ENCODE peak calls at places on chromosome 2, in four cellular contexts. One of them, this sample, is unnamed.

GRCh38 chr2:174021056-174021656 is 56.0 kb upstream of the SP3 start:
- DNase-seq in epithelial cell of proximal tubule: no peak
- DNase-seq in WERI-Rb-1: no peak
- DNase-seq in AG10803: no peak
- DNase-seq in this sample: no peak

GRCh38 chr2:120441744-120442471 is 96.0 kb downstream of the INHBB start:
- DNase-seq in epithelial cell of proximal tubule: no peak
- DNase-seq in WERI-Rb-1: no peak
- DNase-seq in AG10803: peak
- DNase-seq in this sample: no peak

GRCh38 chr2:75021672-75022071 is 63.2 kb downstream of the POLE4 start:
- DNase-seq in epithelial cell of proximal tubule: peak
- DNase-seq in WERI-Rb-1: no peak
- DNase-seq in AG10803: peak
- DNase-seq in this sample: no peak

GRCh38 chr2:237629739-237630138 is 2.4 kb downstream of the LRRFIP1 start:
- DNase-seq in epithelial cell of proximal tubule: no peak
- DNase-seq in WERI-Rb-1: no peak
- DNase-seq in AG10803: peak
- DNase-seq in this sample: no peak

GRCh38 chr2:37005118-37005868 is 39.0 kb upstream of the STRN start:
- DNase-seq in epithelial cell of proximal tubule: no peak
- DNase-seq in WERI-Rb-1: peak
- DNase-seq in AG10803: peak
- DNase-seq in this sample: no peak

GRCh38 chr2:130864830-130865229 is 28.1 kb downstream of the ARHGEF4 start:
- DNase-seq in epithelial cell of proximal tubule: no peak
- DNase-seq in WERI-Rb-1: no peak
- DNase-seq in AG10803: peak
- DNase-seq in this sample: peak

GRCh38 chr2:237743561-237744269 is 54.9 kb upstream of the RBM44 start:
- DNase-seq in epithelial cell of proximal tubule: no peak
- DNase-seq in WERI-Rb-1: no peak
- DNase-seq in AG10803: peak
- DNase-seq in this sample: no peak

GRCh38 chr2:213016984-213017351 is 134.4 kb downstream of the IKZF2 start:
- DNase-seq in epithelial cell of proximal tubule: no peak
- DNase-seq in WERI-Rb-1: no peak
- DNase-seq in AG10803: peak
- DNase-seq in this sample: no peak

GRCh38 chr2:38583994-38584393 is 18.7 kb downstream of the HNRNPLL start:
- DNase-seq in epithelial cell of proximal tubule: no peak
- DNase-seq in WERI-Rb-1: no peak
- DNase-seq in AG10803: no peak
- DNase-seq in this sample: no peak

GRCh38 chr2:68936462-68936861 is 16.2 kb downstream of the GKN2 start:
- DNase-seq in epithelial cell of proximal tubule: no peak
- DNase-seq in WERI-Rb-1: no peak
- DNase-seq in AG10803: peak
- DNase-seq in this sample: peak

GRCh38 chr2:169112841-169113240 is 43.5 kb downstream of the DHRS9 start:
- DNase-seq in epithelial cell of proximal tubule: no peak
- DNase-seq in WERI-Rb-1: no peak
- DNase-seq in AG10803: no peak
- DNase-seq in this sample: no peak

GRCh38 chr2:193518061-193518817 is 1323.5 kb upstream of the TMEFF2 start:
- DNase-seq in epithelial cell of proximal tubule: peak
- DNase-seq in WERI-Rb-1: no peak
- DNase-seq in AG10803: peak
- DNase-seq in this sample: no peak

GRCh38 chr2:3340144-3340543 is 37.5 kb downstream of the EIPR1 start:
- DNase-seq in epithelial cell of proximal tubule: no peak
- DNase-seq in WERI-Rb-1: no peak
- DNase-seq in AG10803: no peak
- DNase-seq in this sample: no peak

GRCh38 chr2:85399183-85399455 is 11.0 kb downstream of the CAPG start:
- DNase-seq in epithelial cell of proximal tubule: no peak
- DNase-seq in WERI-Rb-1: no peak
- DNase-seq in AG10803: no peak
- DNase-seq in this sample: no peak

GRCh38 chr2:84942964-84943421 is 28.0 kb upstream of the KCMF1 start:
- DNase-seq in epithelial cell of proximal tubule: no peak
- DNase-seq in WERI-Rb-1: no peak
- DNase-seq in AG10803: peak
- DNase-seq in this sample: no peak

GRCh38 chr2:145012214-145012670 is 492.3 kb upstream of the ZEB2 start:
- DNase-seq in epithelial cell of proximal tubule: no peak
- DNase-seq in WERI-Rb-1: no peak
- DNase-seq in AG10803: no peak
- DNase-seq in this sample: no peak

GRCh38 chr2:215773728-215774127 is 239.6 kb downstream of the MREG start:
- DNase-seq in epithelial cell of proximal tubule: no peak
- DNase-seq in WERI-Rb-1: no peak
- DNase-seq in AG10803: peak
- DNase-seq in this sample: no peak

GRCh38 chr2:199862779-199863178 is 11.8 kb upstream of the FTCDNL1 start:
- DNase-seq in epithelial cell of proximal tubule: no peak
- DNase-seq in WERI-Rb-1: no peak
- DNase-seq in AG10803: peak
- DNase-seq in this sample: no peak

GRCh38 chr2:214139630-214140284 is 271.1 kb upstream of the VWC2L start:
- DNase-seq in epithelial cell of proximal tubule: no peak
- DNase-seq in WERI-Rb-1: no peak
- DNase-seq in AG10803: no peak
- DNase-seq in this sample: no peak

GRCh38 chr2:42001696-42002331 is 46.0 kb upstream of the PKDCC start:
- DNase-seq in epithelial cell of proximal tubule: no peak
- DNase-seq in WERI-Rb-1: no peak
- DNase-seq in AG10803: peak
- DNase-seq in this sample: no peak

GRCh38 chr2:114122861-114123391 is 233.0 kb downstream of the ACTR3 start:
- DNase-seq in epithelial cell of proximal tubule: no peak
- DNase-seq in WERI-Rb-1: no peak
- DNase-seq in AG10803: no peak
- DNase-seq in this sample: no peak

GRCh38 chr2:65351948-65352595 is 80.3 kb downstream of the SPRED2 start:
- DNase-seq in epithelial cell of proximal tubule: no peak
- DNase-seq in WERI-Rb-1: no peak
- DNase-seq in AG10803: no peak
- DNase-seq in this sample: no peak

GRCh38 chr2:199810422-199811250 is 40.4 kb downstream of the FTCDNL1 start:
- DNase-seq in epithelial cell of proximal tubule: no peak
- DNase-seq in WERI-Rb-1: no peak
- DNase-seq in AG10803: peak
- DNase-seq in this sample: no peak

GRCh38 chr2:69565431-69565839 is 78.1 kb downstream of the AAK1 start:
- DNase-seq in epithelial cell of proximal tubule: no peak
- DNase-seq in WERI-Rb-1: peak
- DNase-seq in AG10803: no peak
- DNase-seq in this sample: no peak

GRCh38 chr2:108981846-108982245 is 7.2 kb downstream of the EDAR start:
- DNase-seq in epithelial cell of proximal tubule: no peak
- DNase-seq in WERI-Rb-1: no peak
- DNase-seq in AG10803: no peak
- DNase-seq in this sample: no peak

GRCh38 chr2:168470880-168471475 is 14.9 kb downstream of the CERS6 start:
- DNase-seq in epithelial cell of proximal tubule: no peak
- DNase-seq in WERI-Rb-1: no peak
- DNase-seq in AG10803: no peak
- DNase-seq in this sample: no peak

GRCh38 chr2:238139141-238139840 is 823 bp downstream of the KLHL30 start:
- DNase-seq in epithelial cell of proximal tubule: no peak
- DNase-seq in WERI-Rb-1: peak
- DNase-seq in AG10803: no peak
- DNase-seq in this sample: no peak

GRCh38 chr2:34602262-34602661 is 1003.2 kb upstream of the FAM98A start:
- DNase-seq in epithelial cell of proximal tubule: no peak
- DNase-seq in WERI-Rb-1: no peak
- DNase-seq in AG10803: no peak
- DNase-seq in this sample: no peak

GRCh38 chr2:105517814-105518705 is 119.2 kb upstream of the FHL2 start:
- DNase-seq in epithelial cell of proximal tubule: no peak
- DNase-seq in WERI-Rb-1: no peak
- DNase-seq in AG10803: peak
- DNase-seq in this sample: no peak

DNA sequence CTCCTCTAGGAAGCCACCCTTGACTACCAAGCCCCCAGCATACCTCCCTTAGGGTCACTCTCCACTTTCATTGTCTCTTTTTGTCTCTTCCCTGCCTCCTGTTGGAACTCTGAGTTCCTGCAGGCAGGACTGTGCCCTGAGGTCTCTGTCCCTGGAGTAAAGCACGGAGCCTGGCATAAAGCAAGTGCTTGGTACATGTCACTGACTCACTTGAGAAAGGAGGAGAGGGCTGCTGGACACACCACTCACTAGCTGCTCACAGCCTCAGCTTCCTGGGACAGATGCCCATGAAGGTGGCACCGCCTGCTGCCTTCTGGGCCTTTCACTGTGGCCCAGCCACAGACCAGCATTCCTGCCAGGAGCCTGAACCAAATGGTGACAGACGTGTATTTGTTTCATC is 64.4 kb downstream of the RPIA start:
- DNase-seq in epithelial cell of proximal tubule: no peak
- DNase-seq in WERI-Rb-1: no peak
- DNase-seq in AG10803: no peak
- DNase-seq in this sample: no peak
- H3K4me3 ChIP-seq in epithelial cell of proximal tubule: no peak
- H3K4me3 ChIP-seq in WERI-Rb-1: no peak
- H3K4me3 ChIP-seq in AG10803: no peak
- H3K4me3 ChIP-seq in this sample: no peak

GRCh38 chr2:158544998-158545397 is 88.2 kb downstream of the PKP4 start:
- DNase-seq in epithelial cell of proximal tubule: no peak
- DNase-seq in WERI-Rb-1: no peak
- DNase-seq in AG10803: no peak
- DNase-seq in this sample: no peak

GRCh38 chr2:158542577-158542976 is 85.8 kb downstream of the PKP4 start:
- DNase-seq in epithelial cell of proximal tubule: no peak
- DNase-seq in WERI-Rb-1: no peak
- DNase-seq in AG10803: no peak
- DNase-seq in this sample: no peak

GRCh38 chr2:158543957-158544356 is 87.2 kb downstream of the PKP4 start:
- DNase-seq in epithelial cell of proximal tubule: no peak
- DNase-seq in WERI-Rb-1: no peak
- DNase-seq in AG10803: no peak
- DNase-seq in this sample: no peak

DNA sequence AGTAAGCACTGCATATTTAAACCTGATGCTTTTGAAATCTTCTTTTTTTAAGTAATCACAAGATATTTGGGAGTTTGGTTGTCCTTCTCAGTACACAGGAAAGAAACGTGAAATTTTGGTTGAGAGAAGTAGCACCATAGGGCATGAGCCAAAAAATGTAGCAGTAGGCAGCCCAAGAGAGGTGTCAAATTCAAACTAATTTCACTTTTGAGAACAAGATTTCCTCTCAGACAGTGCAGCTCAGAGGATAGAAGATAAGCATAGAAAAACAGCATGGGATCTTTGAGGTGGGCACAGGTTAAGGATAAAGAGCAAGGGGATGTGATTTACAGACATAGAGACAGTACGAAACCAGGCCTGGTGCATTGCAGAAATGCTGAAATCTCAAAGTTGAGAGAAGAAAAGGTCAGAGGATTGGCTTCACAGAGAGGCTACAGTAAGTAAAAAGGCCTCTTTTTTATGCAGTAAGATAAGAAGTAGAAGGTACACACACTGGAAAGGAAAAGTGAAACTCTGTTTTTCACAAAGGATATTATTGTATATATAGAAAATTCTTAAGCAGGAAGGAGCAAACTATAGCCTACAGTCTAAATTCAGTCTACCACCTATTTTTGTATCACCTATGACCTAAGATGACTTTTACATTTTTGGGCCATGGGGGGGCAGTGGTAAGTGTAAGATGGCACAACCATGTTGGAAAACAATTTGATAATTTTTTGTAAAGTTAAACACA is 89.8 kb downstream of the PKP4 start:
- DNase-seq in epithelial cell of proximal tubule: no peak
- DNase-seq in WERI-Rb-1: no peak
- DNase-seq in AG10803: no peak
- DNase-seq in this sample: no peak
- TF ChIP-seq CTCF in epithelial cell of proximal tubule: no peak
- TF ChIP-seq CTCF in WERI-Rb-1: no peak
- TF ChIP-seq CTCF in AG10803: no peak
- TF ChIP-seq CTCF in this sample: no peak

DNA sequence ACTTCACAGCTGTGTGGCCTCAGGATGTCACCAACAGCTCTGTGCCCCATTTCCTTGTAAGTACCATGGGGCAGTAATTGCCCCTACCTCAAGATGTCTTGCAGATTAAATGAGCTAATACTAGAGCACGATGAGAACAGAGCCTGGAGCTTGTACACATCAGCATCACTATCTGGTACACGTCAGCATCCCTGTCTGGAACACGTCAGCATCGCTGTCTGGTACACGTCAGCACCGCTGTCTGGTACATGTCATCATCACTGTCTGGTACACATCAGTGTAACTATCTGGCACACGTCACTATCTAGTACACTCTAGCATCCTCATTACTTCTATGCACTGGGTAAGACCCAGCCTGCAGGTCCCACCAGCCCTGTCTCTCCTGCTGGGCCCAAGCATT is 37.2 kb downstream of the AQP12A start:
- DNase-seq in epithelial cell of proximal tubule: no peak
- DNase-seq in WERI-Rb-1: no peak
- DNase-seq in AG10803: no peak
- DNase-seq in this sample: no peak
- H3K4me3 ChIP-seq in epithelial cell of proximal tubule: no peak
- H3K4me3 ChIP-seq in WERI-Rb-1: no peak
- H3K4me3 ChIP-seq in AG10803: no peak
- H3K4me3 ChIP-seq in this sample: no peak

GRCh38 chr2:10521356-10521755 is 73.2 kb upstream of the ODC1 start:
- DNase-seq in epithelial cell of proximal tubule: no peak
- DNase-seq in WERI-Rb-1: no peak
- DNase-seq in AG10803: no peak
- DNase-seq in this sample: no peak

GRCh38 chr2:10520926-10521325 is 72.8 kb upstream of the ODC1 start:
- DNase-seq in epithelial cell of proximal tubule: no peak
- DNase-seq in WERI-Rb-1: no peak
- DNase-seq in AG10803: no peak
- DNase-seq in this sample: no peak

GRCh38 chr2:10518470-10519060 is 70.4 kb upstream of the ODC1 start:
- DNase-seq in epithelial cell of proximal tubule: no peak
- DNase-seq in WERI-Rb-1: peak
- DNase-seq in AG10803: no peak
- DNase-seq in this sample: no peak

GRCh38 chr2:10519067-10519740 is 71.1 kb upstream of the ODC1 start:
- DNase-seq in epithelial cell of proximal tubule: no peak
- DNase-seq in WERI-Rb-1: peak
- DNase-seq in AG10803: no peak
- DNase-seq in this sample: no peak

DNA sequence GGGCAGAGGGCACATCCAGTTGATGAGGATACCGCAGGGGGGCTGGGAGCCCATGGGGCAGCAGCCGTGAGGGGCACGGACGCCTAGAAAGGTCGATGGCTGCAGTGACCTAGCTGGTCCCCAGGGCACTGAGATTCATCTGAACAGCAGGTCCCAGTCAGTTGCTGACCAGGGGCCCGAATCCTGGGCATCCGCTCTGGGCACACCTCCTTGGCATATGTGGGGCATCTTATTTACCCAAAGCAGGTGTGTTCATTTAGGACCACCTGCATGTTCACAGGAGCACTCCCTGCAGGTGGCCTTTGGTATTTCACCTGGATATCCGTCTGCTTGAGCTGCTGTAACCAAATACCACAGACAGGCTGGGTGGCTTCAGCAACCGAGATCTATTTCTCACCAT is 72.0 kb upstream of the ODC1 start:
- DNase-seq in epithelial cell of proximal tubule: no peak
- DNase-seq in WERI-Rb-1: peak
- DNase-seq in AG10803: no peak
- DNase-seq in this sample: no peak
- TF ChIP-seq CTCF in epithelial cell of proximal tubule: peak
- TF ChIP-seq CTCF in WERI-Rb-1: peak
- TF ChIP-seq CTCF in AG10803: no peak
- TF ChIP-seq CTCF in this sample: peak